ENCODE peak calls at places on chromosomes 3 and 15, in nine cellular contexts. W is pancreas; C is endodermal cell; I is effector memory CD8-positive, alpha-beta T cell; M is stimulated activated CD8-positive, alpha-beta memory T cell treated with anti-CD3 and anti-CD28 coated beads, Interleukin-7, amount 100 ng/mL, for 4 hours; H is stomach; G is HT-29; D is T-helper 2 cell; L is ovary. V is an unnamed sample.

GRCh38 chr15:45871121-45871855 is 236.5 kb downstream of the SQOR start:
- DNase-seq in W (no peak), C (no peak), I (no peak), M (no peak), H (no peak), G (peak; percentile 25), D (no peak), L (no peak), V (no peak)

GRCh38 chr3:125231895-125232294 is 19.3 kb upstream of the SLC12A8 start:
- DNase-seq in W (no peak), C (no peak), I (no peak), M (no peak), H (no peak), G (no peak), D (no peak), L (no peak), V (no peak)

GRCh38 chr15:25342629-25343028 is 96.2 kb downstream of the UBE3A start:
- DNase-seq in W (no peak), C (no peak), I (no peak), M (no peak), H (no peak), G (no peak), D (no peak), L (no peak), V (no peak)

GRCh38 chr3:183378008-183378407 is 50.4 kb downstream of the MCF2L2 start:
- DNase-seq in W (no peak), C (no peak), I (no peak), M (no peak), H (no peak), G (peak; percentile 12), D (no peak), L (no peak), V (no peak)

GRCh38 chr3:53594276-53594675 is 99.9 kb downstream of the CACNA1D start:
- DNase-seq in W (no peak), C (no peak), I (no peak), M (no peak), H (no peak), G (no peak), D (no peak), L (no peak), V (no peak)

GRCh38 chr3:78204977-78205376 is 1165.1 kb downstream of the ROBO2 start:
- DNase-seq in W (no peak), C (peak; percentile 52), I (no peak), M (no peak), H (no peak), G (peak; percentile 2), D (no peak), L (no peak), V (no peak)

GRCh38 chr3:186790261-186790981 is 7.0 kb downstream of the EIF4A2 start:
- DNase-seq in W (no peak), C (peak; percentile 71), I (no peak), M (no peak), H (no peak), G (peak; percentile 65), D (no peak), L (no peak), V (no peak)

GRCh38 chr15:90618330-90619136 is 88.8 kb downstream of the CRTC3 start:
- DNase-seq in W (no peak), C (no peak), I (no peak), M (no peak), H (no peak), G (no peak), D (no peak), L (no peak), V (no peak)

GRCh38 chr15:74626336-74626735 is 10.7 kb downstream of the CLK3 start:
- DNase-seq in W (no peak), C (no peak), I (no peak), M (no peak), H (no peak), G (no peak), D (no peak), L (no peak), V (no peak)

GRCh38 chr3:105427332-105427731 is 60.6 kb downstream of the ALCAM start:
- DNase-seq in W (no peak), C (peak; percentile 43), I (no peak), M (no peak), H (no peak), G (no peak), D (no peak), L (no peak), V (no peak)

GRCh38 chr15:34583399-34584320 is at the start of gene GOLGA8B:
- DNase-seq in W (peak; percentile 84), C (peak; percentile 93), I (peak; percentile 67), M (peak; percentile 75), H (peak; percentile 81), G (peak; percentile 88), D (peak; percentile 79), L (peak; percentile 85), V (peak; percentile 18)

GRCh38 chr15:52559022-52559421 is 9.8 kb downstream of the ARPP19 start:
- DNase-seq in W (no peak), C (no peak), I (no peak), M (no peak), H (no peak), G (no peak), D (no peak), L (no peak), V (no peak)

GRCh38 chr3:188687389-188687788 is 484.4 kb upstream of the TPRG1 start:
- DNase-seq in W (no peak), C (peak; percentile 70), I (no peak), M (no peak), H (no peak), G (peak; percentile 13), D (no peak), L (no peak), V (no peak)

GRCh38 chr15:57035664-57036063 is 117.2 kb downstream of the TCF12 start:
- DNase-seq in W (no peak), C (peak; percentile 79), I (no peak), M (no peak), H (no peak), G (no peak), D (no peak), L (no peak), V (no peak)

GRCh38 chr3:106323586-106323985 is 454.8 kb upstream of the CBLB start:
- DNase-seq in W (no peak), C (no peak), I (no peak), M (no peak), H (no peak), G (no peak), D (no peak), L (no peak), V (no peak)

GRCh38 chr3:35200056-35200455 is 439.3 kb upstream of the ARPP21 start:
- DNase-seq in W (no peak), C (no peak), I (no peak), M (no peak), H (no peak), G (no peak), D (no peak), L (no peak), V (no peak)

GRCh38 chr3:126005951-126006350 is 37.0 kb downstream of the ROPN1B start:
- DNase-seq in W (no peak), C (no peak), I (no peak), M (no peak), H (no peak), G (no peak), D (no peak), L (no peak), V (no peak)

GRCh38 chr3:14758297-14758696 is 60.5 kb upstream of the FGD5 start:
- DNase-seq in W (no peak), C (no peak), I (no peak), M (no peak), H (no peak), G (no peak), D (no peak), L (no peak), V (no peak)

GRCh38 chr3:39531066-39531465 is 63.6 kb downstream of the MOBP start:
- DNase-seq in W (no peak), C (no peak), I (no peak), M (no peak), H (no peak), G (no peak), D (no peak), L (no peak), V (no peak)

GRCh38 chr15:73915085-73915484 is 11.2 kb upstream of the LOXL1 start:
- DNase-seq in W (no peak), C (no peak), I (no peak), M (no peak), H (no peak), G (peak; percentile 69), D (no peak), L (no peak), V (no peak)

GRCh38 chr15:73305331-73306211 is 63.2 kb downstream of the HCN4 start:
- DNase-seq in W (no peak), C (peak; percentile 88), I (no peak), M (no peak), H (no peak), G (peak; percentile 83), D (no peak), L (no peak), V (peak; percentile 31)

GRCh38 chr3:52153389-52154096 is 680 bp downstream of the POC1A start:
- DNase-seq in W (no peak), C (peak; percentile 85), I (no peak), M (no peak), H (no peak), G (peak; percentile 80), D (no peak), L (no peak), V (no peak)

GRCh38 chr3:174439621-174440349 is 419.3 kb upstream of the NAALADL2 start:
- DNase-seq in W (peak; percentile 14), C (peak; percentile 46), I (no peak), M (no peak), H (peak; percentile 26), G (peak; percentile 87), D (no peak), L (no peak), V (peak; percentile 51)

GRCh38 chr15:69400850-69401249 is 13.3 kb upstream of the KIF23 start:
- DNase-seq in W (no peak), C (peak; percentile 70), I (no peak), M (no peak), H (no peak), G (no peak), D (no peak), L (no peak), V (no peak)

GRCh38 chr3:42052867-42053351 is 38.2 kb upstream of the TRAK1 start:
- DNase-seq in W (no peak), C (no peak), I (no peak), M (no peak), H (no peak), G (no peak), D (no peak), L (no peak), V (peak; percentile 95)

GRCh38 chr3:149934524-149934923 is 36.2 kb downstream of the PFN2 start:
- DNase-seq in W (no peak), C (no peak), I (no peak), M (no peak), H (no peak), G (no peak), D (no peak), L (no peak), V (no peak)

GRCh38 chr15:66625531-66625930 is 59.7 kb upstream of the LCTL start:
- DNase-seq in W (no peak), C (no peak), I (no peak), M (no peak), H (no peak), G (no peak), D (no peak), L (no peak), V (no peak)

GRCh38 chr3:123344941-123345594 is 103.8 kb downstream of the ADCY5 start:
- DNase-seq in W (no peak), C (peak; percentile 72), I (no peak), M (no peak), H (no peak), G (no peak), D (no peak), L (peak; percentile 26), V (no peak)

GRCh38 chr3:71447803-71448202 is 135.7 kb downstream of the FOXP1 start:
- DNase-seq in W (no peak), C (no peak), I (no peak), M (no peak), H (no peak), G (no peak), D (no peak), L (no peak), V (no peak)

GRCh38 chr3:187935623-187936156 is 190.4 kb upstream of the BCL6 start:
- DNase-seq in W (no peak), C (no peak), I (peak; percentile 10), M (peak; percentile 14), H (no peak), G (no peak), D (no peak), L (no peak), V (no peak)

GRCh38 chr3:47871389-47871788 is 68.5 kb downstream of the DHX30 start:
- DNase-seq in W (no peak), C (no peak), I (no peak), M (no peak), H (peak; percentile 52), G (no peak), D (no peak), L (no peak), V (no peak)

V was measured in globus pallidus.